ENCODE peak calls at places on chromosome X, in five cellular contexts. N, P, V, U and G are unnamed samples. For H3K79me2 and H3K9me3, the result is how much of the 10 kb centered on the place peaks cover.

GRCh38 chrX:97399400-97399799 is 515.7 kb downstream of the RPA4 start:
- DNase-seq in N (no peak), P (peak), V (peak), U (peak), G (peak)

GRCh38 chrX:110322603-110323002 is 4.7 kb upstream of the AMMECR1 start:
- DNase-seq in N (no peak), P (peak), V (no peak), U (no peak), G (no peak)

GRCh38 chrX:102651968-102652744 is 873 bp downstream of the GPRASP1 start:
- DNase-seq in N (no peak), P (no peak), V (no peak), U (no peak), G (peak)

GRCh38 chrX:19625612-19626011 is 110.3 kb upstream of the MAP3K15 start:
- DNase-seq in N (no peak), P (peak), V (peak), U (no peak), G (no peak)

GRCh38 chrX:111492085-111492484 is 19.4 kb upstream of the SERTM2 start:
- DNase-seq in N (no peak), P (no peak), V (no peak), U (no peak), G (no peak)

GRCh38 chrX:151954730-151955129 is 19.7 kb downstream of the GABRE start:
- DNase-seq in N (no peak), P (no peak), V (no peak), U (no peak), G (no peak)

GRCh38 chrX:2767631-2768455 is 16.0 kb downstream of the XG start:
- DNase-seq in N (peak), P (peak), V (peak), U (no peak), G (peak)

GRCh38 chrX:106783716-106784115 is 18.8 kb upstream of the TBC1D8B start:
- DNase-seq in N (no peak), P (no peak), V (no peak), U (no peak), G (no peak)

GRCh38 chrX:37470711-37471110 is 100.8 kb upstream of the LANCL3 start:
- DNase-seq in N (no peak), P (peak), V (no peak), U (no peak), G (no peak)

GRCh38 chrX:43897290-43897689 is 15.0 kb upstream of the MAOB start:
- DNase-seq in N (no peak), P (no peak), V (no peak), U (no peak), G (no peak)

GRCh38 chrX:120791013-120791643 is 84.5 kb downstream of the CT47B1 start:
- DNase-seq in N (peak), P (peak), V (peak), U (no peak), G (peak)

GRCh38 chrX:151912780-151913179 is at the start of gene MAGEA4:
- DNase-seq in N (no peak), P (no peak), V (no peak), U (no peak), G (no peak)

GRCh38 chrX:9278475-9279270 is 186.2 kb upstream of the TBL1X start:
- DNase-seq in N (no peak), P (no peak), V (no peak), U (no peak), G (no peak)

GRCh38 chrX:9148626-9149385 is 114.9 kb upstream of the FAM9B start:
- DNase-seq in N (no peak), P (peak), V (peak), U (no peak), G (peak)

GRCh38 chrX:74922922-74923321 is 2.3 kb downstream of the NEXMIF start:
- DNase-seq in N (no peak), P (no peak), V (no peak), U (peak), G (no peak)

GRCh38 chrX:55767100-55767499 is 49.6 kb downstream of the RRAGB start:
- DNase-seq in N (no peak), P (peak), V (peak), U (no peak), G (peak)

GRCh38 chrX:29560065-29560464 is 655.3 kb upstream of the MAGEB2 start:
- DNase-seq in N (no peak), P (no peak), V (no peak), U (no peak), G (no peak)

GRCh38 chrX:115912372-115912897 is 258.1 kb upstream of the AGTR2 start:
- DNase-seq in N (no peak), P (peak), V (no peak), U (peak), G (no peak)

GRCh38 chrX:13717697-13718483 is 16.5 kb downstream of the TRAPPC2 start:
- DNase-seq in N (no peak), P (no peak), V (peak), U (no peak), G (peak)
- H3K27ac ChIP-seq in N (no peak), P (no peak), V (peak), U (no peak), G (peak)

DNA sequence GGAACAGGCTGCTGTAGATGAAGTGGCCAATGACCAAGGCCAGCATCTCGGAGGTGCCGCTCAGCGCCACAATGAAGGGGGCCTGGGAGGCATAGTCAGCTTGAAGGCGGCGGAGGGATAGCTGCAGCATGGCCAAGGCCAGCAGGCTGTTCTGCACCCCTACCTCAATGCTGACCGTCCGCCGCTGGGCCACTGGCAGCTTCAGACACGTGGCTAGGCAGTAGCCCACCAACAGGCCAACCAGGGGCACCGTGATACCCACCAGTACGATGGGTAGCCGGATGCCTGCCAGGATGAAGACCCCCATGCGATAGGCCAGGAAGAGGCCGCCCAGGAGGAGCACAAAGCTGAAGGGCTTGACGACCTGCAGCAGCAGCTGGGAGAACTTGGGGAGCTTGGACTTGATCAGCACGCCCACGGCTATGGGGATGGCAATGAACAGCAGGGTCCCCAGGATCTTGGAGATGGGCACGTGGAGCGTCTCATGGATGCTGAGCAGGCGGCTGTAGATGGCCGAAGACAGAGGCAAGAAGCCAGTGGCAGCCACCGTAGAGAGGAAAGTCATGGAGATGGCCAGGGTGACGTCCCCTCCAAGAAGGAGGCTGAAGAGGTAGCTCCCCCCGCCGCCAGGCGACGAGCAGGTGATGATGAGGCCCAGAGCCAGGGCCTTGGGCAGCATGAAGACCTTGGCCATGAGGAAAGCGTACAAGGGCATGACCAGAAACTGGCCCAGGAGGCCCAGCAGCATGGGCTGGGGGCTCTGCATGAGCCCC is 1.3 kb upstream of the UBL4A start:
- DNase-seq in N (no peak), P (no peak), V (no peak), U (no peak), G (no peak)
- H3K79me2 ChIP-seq in N (under half), P (half or more), V (under half), U (under half), G (under half)

GRCh38 chrX:125436855-125437254 is 117.2 kb downstream of the TEX13C start:
- DNase-seq in N (no peak), P (peak), V (no peak), U (peak), G (no peak)
- H3K9me3 ChIP-seq in N (under half), P (under half), V (under half), U (under half), G (under half)

GRCh38 chrX:41761169-41761568 is 37.2 kb downstream of the GPR82 start:
- DNase-seq in N (no peak), P (no peak), V (no peak), U (no peak), G (no peak)
- H3K27ac ChIP-seq in N (no peak), P (peak), V (no peak), U (no peak), G (no peak)

GRCh38 chrX:45842207-45842900 is 641.7 kb upstream of the DIPK2B start:
- DNase-seq in N (no peak), P (no peak), V (peak), U (no peak), G (no peak)
- H3K79me2 ChIP-seq in N (half or more), P (half or more), V (half or more), U (under half), G (under half)